ENCODE peak calls at places on chromosomes 12 and 14, in nine cellular contexts. One of them, this sample, is unnamed.

GRCh38 chr14:93050761-93051160 is 65.0 kb downstream of the ITPK1 start:
- DNase-seq in PC-3: no peak
- DNase-seq in posterior vena cava: no peak
- DNase-seq in ELR: no peak
- DNase-seq in epithelial cell of esophagus: no peak
- DNase-seq in memory B cell: no peak
- DNase-seq in aorta: no peak
- DNase-seq in AG04449: no peak
- DNase-seq in Right ventricle myocardium superior: no peak
- DNase-seq in this sample: no peak

GRCh38 chr12:53939141-53940108 is 794 bp downstream of the HOXC13 start:
- DNase-seq in PC-3: peak; percentile 48
- DNase-seq in posterior vena cava: no peak
- DNase-seq in ELR: peak; percentile 52
- DNase-seq in epithelial cell of esophagus: peak; percentile 88
- DNase-seq in memory B cell: no peak
- DNase-seq in aorta: peak; percentile 81
- DNase-seq in AG04449: no peak
- DNase-seq in Right ventricle myocardium superior: no peak
- DNase-seq in this sample: peak; percentile 73

GRCh38 chr12:14514946-14515345 is 52.7 kb downstream of the PLBD1 start:
- DNase-seq in PC-3: no peak
- DNase-seq in posterior vena cava: no peak
- DNase-seq in ELR: no peak
- DNase-seq in epithelial cell of esophagus: peak; percentile 94
- DNase-seq in memory B cell: no peak
- DNase-seq in aorta: no peak
- DNase-seq in AG04449: no peak
- DNase-seq in Right ventricle myocardium superior: no peak
- DNase-seq in this sample: peak; percentile 48

GRCh38 chr12:28603801-28604200 is 413.5 kb downstream of the CCDC91 start:
- DNase-seq in PC-3: no peak
- DNase-seq in posterior vena cava: no peak
- DNase-seq in ELR: no peak
- DNase-seq in epithelial cell of esophagus: no peak
- DNase-seq in memory B cell: no peak
- DNase-seq in aorta: no peak
- DNase-seq in AG04449: no peak
- DNase-seq in Right ventricle myocardium superior: no peak
- DNase-seq in this sample: no peak

GRCh38 chr14:100673085-100673806 is 53.4 kb upstream of the DLK1 start:
- DNase-seq in PC-3: peak; percentile 46
- DNase-seq in posterior vena cava: no peak
- DNase-seq in ELR: no peak
- DNase-seq in epithelial cell of esophagus: no peak
- DNase-seq in memory B cell: no peak
- DNase-seq in aorta: no peak
- DNase-seq in AG04449: no peak
- DNase-seq in Right ventricle myocardium superior: no peak
- DNase-seq in this sample: no peak

GRCh38 chr12:128803788-128804187 is 20.0 kb downstream of the SLC15A4 start:
- DNase-seq in PC-3: no peak
- DNase-seq in posterior vena cava: no peak
- DNase-seq in ELR: no peak
- DNase-seq in epithelial cell of esophagus: no peak
- DNase-seq in memory B cell: no peak
- DNase-seq in aorta: no peak
- DNase-seq in AG04449: no peak
- DNase-seq in Right ventricle myocardium superior: no peak
- DNase-seq in this sample: no peak

GRCh38 chr14:50718949-50719348 is 50.8 kb upstream of the SAV1 start:
- DNase-seq in PC-3: no peak
- DNase-seq in posterior vena cava: no peak
- DNase-seq in ELR: no peak
- DNase-seq in epithelial cell of esophagus: no peak
- DNase-seq in memory B cell: no peak
- DNase-seq in aorta: no peak
- DNase-seq in AG04449: no peak
- DNase-seq in Right ventricle myocardium superior: no peak
- DNase-seq in this sample: no peak

GRCh38 chr12:104218935-104219334 is 3.4 kb downstream of the TXNRD1 start:
- DNase-seq in PC-3: peak; percentile 46
- DNase-seq in posterior vena cava: no peak
- DNase-seq in ELR: peak; percentile 78
- DNase-seq in epithelial cell of esophagus: peak; percentile 78
- DNase-seq in memory B cell: no peak
- DNase-seq in aorta: no peak
- DNase-seq in AG04449: no peak
- DNase-seq in Right ventricle myocardium superior: no peak
- DNase-seq in this sample: peak; percentile 47

GRCh38 chr12:85923767-85924331 is 49.8 kb downstream of the NTS start:
- DNase-seq in PC-3: peak; percentile 60
- DNase-seq in posterior vena cava: no peak
- DNase-seq in ELR: peak; percentile 41
- DNase-seq in epithelial cell of esophagus: peak; percentile 40
- DNase-seq in memory B cell: no peak
- DNase-seq in aorta: no peak
- DNase-seq in AG04449: peak; percentile 7
- DNase-seq in Right ventricle myocardium superior: no peak
- DNase-seq in this sample: peak; percentile 38

GRCh38 chr14:59354666-59355065 is 110.5 kb downstream of the GPR135 start:
- DNase-seq in PC-3: peak; percentile 83
- DNase-seq in posterior vena cava: no peak
- DNase-seq in ELR: peak; percentile 78
- DNase-seq in epithelial cell of esophagus: peak; percentile 96
- DNase-seq in memory B cell: no peak
- DNase-seq in aorta: no peak
- DNase-seq in AG04449: peak; percentile 36
- DNase-seq in Right ventricle myocardium superior: no peak
- DNase-seq in this sample: peak; percentile 85

GRCh38 chr14:87998414-87998813 is 5.4 kb upstream of the GALC start:
- DNase-seq in PC-3: no peak
- DNase-seq in posterior vena cava: no peak
- DNase-seq in ELR: no peak
- DNase-seq in epithelial cell of esophagus: no peak
- DNase-seq in memory B cell: no peak
- DNase-seq in aorta: no peak
- DNase-seq in AG04449: no peak
- DNase-seq in Right ventricle myocardium superior: no peak
- DNase-seq in this sample: no peak

GRCh38 chr12:94099191-94099983 is 49.0 kb upstream of the PLXNC1 start:
- DNase-seq in PC-3: peak; percentile 92
- DNase-seq in posterior vena cava: no peak
- DNase-seq in ELR: peak; percentile 93
- DNase-seq in epithelial cell of esophagus: peak; percentile 42
- DNase-seq in memory B cell: no peak
- DNase-seq in aorta: no peak
- DNase-seq in AG04449: no peak
- DNase-seq in Right ventricle myocardium superior: no peak
- DNase-seq in this sample: peak; percentile 78

GRCh38 chr14:95537298-95538089 is 2.6 kb downstream of the GLRX5 start:
- DNase-seq in PC-3: no peak
- DNase-seq in posterior vena cava: no peak
- DNase-seq in ELR: no peak
- DNase-seq in epithelial cell of esophagus: no peak
- DNase-seq in memory B cell: no peak
- DNase-seq in aorta: no peak
- DNase-seq in AG04449: no peak
- DNase-seq in Right ventricle myocardium superior: no peak
- DNase-seq in this sample: no peak

GRCh38 chr14:70773182-70773862 is 36.0 kb downstream of the MAP3K9 start:
- DNase-seq in PC-3: no peak
- DNase-seq in posterior vena cava: no peak
- DNase-seq in ELR: no peak
- DNase-seq in epithelial cell of esophagus: no peak
- DNase-seq in memory B cell: no peak
- DNase-seq in aorta: no peak
- DNase-seq in AG04449: no peak
- DNase-seq in Right ventricle myocardium superior: no peak
- DNase-seq in this sample: no peak

GRCh38 chr12:94604299-94604698 is 46.1 kb downstream of the TMCC3 start:
- DNase-seq in PC-3: no peak
- DNase-seq in posterior vena cava: no peak
- DNase-seq in ELR: no peak
- DNase-seq in epithelial cell of esophagus: no peak
- DNase-seq in memory B cell: no peak
- DNase-seq in aorta: no peak
- DNase-seq in AG04449: no peak
- DNase-seq in Right ventricle myocardium superior: no peak
- DNase-seq in this sample: no peak

GRCh38 chr14:64614992-64615391 is 65.2 kb downstream of the PPP1R36 start:
- DNase-seq in PC-3: peak; percentile 31
- DNase-seq in posterior vena cava: no peak
- DNase-seq in ELR: no peak
- DNase-seq in epithelial cell of esophagus: no peak
- DNase-seq in memory B cell: no peak
- DNase-seq in aorta: no peak
- DNase-seq in AG04449: no peak
- DNase-seq in Right ventricle myocardium superior: no peak
- DNase-seq in this sample: no peak

GRCh38 chr12:15453613-15454012 is 131.3 kb downstream of the PTPRO start:
- DNase-seq in PC-3: no peak
- DNase-seq in posterior vena cava: no peak
- DNase-seq in ELR: no peak
- DNase-seq in epithelial cell of esophagus: no peak
- DNase-seq in memory B cell: no peak
- DNase-seq in aorta: no peak
- DNase-seq in AG04449: no peak
- DNase-seq in Right ventricle myocardium superior: no peak
- DNase-seq in this sample: no peak

GRCh38 chr12:18595406-18595805 is 142.4 kb downstream of the PLCZ1 start:
- DNase-seq in PC-3: peak; percentile 60
- DNase-seq in posterior vena cava: no peak
- DNase-seq in ELR: peak; percentile 10
- DNase-seq in epithelial cell of esophagus: peak; percentile 2
- DNase-seq in memory B cell: no peak
- DNase-seq in aorta: no peak
- DNase-seq in AG04449: no peak
- DNase-seq in Right ventricle myocardium superior: no peak
- DNase-seq in this sample: no peak

GRCh38 chr14:99612737-99613330 is 8.8 kb upstream of the CCDC85C start:
- DNase-seq in PC-3: no peak
- DNase-seq in posterior vena cava: no peak
- DNase-seq in ELR: peak; percentile 56
- DNase-seq in epithelial cell of esophagus: peak; percentile 92
- DNase-seq in memory B cell: no peak
- DNase-seq in aorta: no peak
- DNase-seq in AG04449: no peak
- DNase-seq in Right ventricle myocardium superior: no peak
- DNase-seq in this sample: peak; percentile 73

GRCh38 chr12:92002195-92002649 is 143.4 kb downstream of the BTG1 start:
- DNase-seq in PC-3: no peak
- DNase-seq in posterior vena cava: no peak
- DNase-seq in ELR: no peak
- DNase-seq in epithelial cell of esophagus: no peak
- DNase-seq in memory B cell: no peak
- DNase-seq in aorta: no peak
- DNase-seq in AG04449: no peak
- DNase-seq in Right ventricle myocardium superior: no peak
- DNase-seq in this sample: no peak

GRCh38 chr12:85775071-85775470 is 61.1 kb downstream of the RASSF9 start:
- DNase-seq in PC-3: no peak
- DNase-seq in posterior vena cava: no peak
- DNase-seq in ELR: no peak
- DNase-seq in epithelial cell of esophagus: no peak
- DNase-seq in memory B cell: no peak
- DNase-seq in aorta: no peak
- DNase-seq in AG04449: no peak
- DNase-seq in Right ventricle myocardium superior: no peak
- DNase-seq in this sample: no peak

GRCh38 chr14:76868453-76869170 is 42.4 kb downstream of the LRRC74A start:
- DNase-seq in PC-3: no peak
- DNase-seq in posterior vena cava: no peak
- DNase-seq in ELR: no peak
- DNase-seq in epithelial cell of esophagus: no peak
- DNase-seq in memory B cell: no peak
- DNase-seq in aorta: no peak
- DNase-seq in AG04449: no peak
- DNase-seq in Right ventricle myocardium superior: no peak
- DNase-seq in this sample: no peak

GRCh38 chr14:60250318-60251035 is 1.5 kb downstream of the PPM1A start:
- DNase-seq in PC-3: peak; percentile 71
- DNase-seq in posterior vena cava: no peak
- DNase-seq in ELR: peak; percentile 45
- DNase-seq in epithelial cell of esophagus: peak; percentile 45
- DNase-seq in memory B cell: no peak
- DNase-seq in aorta: no peak
- DNase-seq in AG04449: no peak
- DNase-seq in Right ventricle myocardium superior: no peak
- DNase-seq in this sample: peak; percentile 38

GRCh38 chr12:52977195-52977594 is 28.3 kb downstream of the KRT18 start:
- DNase-seq in PC-3: no peak
- DNase-seq in posterior vena cava: no peak
- DNase-seq in ELR: no peak
- DNase-seq in epithelial cell of esophagus: no peak
- DNase-seq in memory B cell: no peak
- DNase-seq in aorta: no peak
- DNase-seq in AG04449: no peak
- DNase-seq in Right ventricle myocardium superior: no peak
- DNase-seq in this sample: no peak

GRCh38 chr14:53954551-53955233 is 1.9 kb downstream of the BMP4 start:
- DNase-seq in PC-3: peak; percentile 44
- DNase-seq in posterior vena cava: peak; percentile 83
- DNase-seq in ELR: peak; percentile 23
- DNase-seq in epithelial cell of esophagus: peak; percentile 36
- DNase-seq in memory B cell: no peak
- DNase-seq in aorta: peak; percentile 77
- DNase-seq in AG04449: no peak
- DNase-seq in Right ventricle myocardium superior: peak; percentile 53
- DNase-seq in this sample: no peak

GRCh38 chr12:108484845-108485244 is 30.2 kb upstream of the FICD start:
- DNase-seq in PC-3: no peak
- DNase-seq in posterior vena cava: no peak
- DNase-seq in ELR: no peak
- DNase-seq in epithelial cell of esophagus: no peak
- DNase-seq in memory B cell: no peak
- DNase-seq in aorta: no peak
- DNase-seq in AG04449: no peak
- DNase-seq in Right ventricle myocardium superior: no peak
- DNase-seq in this sample: no peak

GRCh38 chr12:92096346-92097136 is 49.1 kb downstream of the BTG1 start:
- DNase-seq in PC-3: peak; percentile 64
- DNase-seq in posterior vena cava: no peak
- DNase-seq in ELR: no peak
- DNase-seq in epithelial cell of esophagus: no peak
- DNase-seq in memory B cell: no peak
- DNase-seq in aorta: no peak
- DNase-seq in AG04449: no peak
- DNase-seq in Right ventricle myocardium superior: no peak
- DNase-seq in this sample: no peak

GRCh38 chr12:6074979-6075585 is 49.4 kb downstream of the VWF start:
- DNase-seq in PC-3: no peak
- DNase-seq in posterior vena cava: peak; percentile 82
- DNase-seq in ELR: peak; percentile 57
- DNase-seq in epithelial cell of esophagus: no peak
- DNase-seq in memory B cell: no peak
- DNase-seq in aorta: no peak
- DNase-seq in AG04449: no peak
- DNase-seq in Right ventricle myocardium superior: no peak
- DNase-seq in this sample: no peak

GRCh38 chr14:68508581-68508980 is 284.3 kb downstream of the ZFP36L1 start:
- DNase-seq in PC-3: no peak
- DNase-seq in posterior vena cava: no peak
- DNase-seq in ELR: no peak
- DNase-seq in epithelial cell of esophagus: no peak
- DNase-seq in memory B cell: no peak
- DNase-seq in aorta: no peak
- DNase-seq in AG04449: no peak
- DNase-seq in Right ventricle myocardium superior: no peak
- DNase-seq in this sample: no peak

GRCh38 chr12:127767631-127768030 is 499.3 kb upstream of the TMEM132C start:
- DNase-seq in PC-3: no peak
- DNase-seq in posterior vena cava: no peak
- DNase-seq in ELR: no peak
- DNase-seq in epithelial cell of esophagus: no peak
- DNase-seq in memory B cell: no peak
- DNase-seq in aorta: no peak
- DNase-seq in AG04449: no peak
- DNase-seq in Right ventricle myocardium superior: no peak
- DNase-seq in this sample: no peak

GRCh38 chr14:50545618-50546017 is 13.2 kb upstream of the MAP4K5 start:
- DNase-seq in PC-3: peak; percentile 67
- DNase-seq in posterior vena cava: no peak
- DNase-seq in ELR: no peak
- DNase-seq in epithelial cell of esophagus: peak; percentile 57
- DNase-seq in memory B cell: no peak
- DNase-seq in aorta: no peak
- DNase-seq in AG04449: no peak
- DNase-seq in Right ventricle myocardium superior: no peak
- DNase-seq in this sample: peak; percentile 61

This sample was measured in MCF 10A.